ENCODE peak calls at places on chromosomes 3 and 15, in nine cellular contexts. N is RWPE1; G is CD8-positive, alpha-beta memory T cell; K is tibial nerve; A is Panc1; C is colonic mucosa; O is heart left ventricle; T is SK-N-SH; V is tibial artery. J is an unnamed sample.

GRCh38 chr3:124057453-124057852 is 65.5 kb upstream of the ROPN1 start:
- DNase-seq in N (no peak), G (no peak), K (no peak), A (no peak), C (no peak), O (peak), T (no peak), V (peak), J (no peak)

GRCh38 chr3:177279118-177279815 is 82.0 kb upstream of the TBL1XR1 start:
- DNase-seq in N (no peak), G (no peak), K (no peak), A (no peak), C (no peak), O (no peak), T (no peak), V (no peak), J (no peak)

GRCh38 chr3:168707900-168708299 is 612.2 kb upstream of the GOLIM4 start:
- DNase-seq in N (no peak), G (no peak), K (no peak), A (no peak), C (no peak), O (no peak), T (no peak), V (no peak), J (no peak)

GRCh38 chr3:32290619-32291018 is 52.1 kb downstream of the CMTM8 start:
- DNase-seq in N (no peak), G (no peak), K (no peak), A (no peak), C (no peak), O (no peak), T (no peak), V (no peak), J (no peak)

GRCh38 chr3:159987291-159987711 is 1.3 kb upstream of the IL12A start:
- DNase-seq in N (no peak), G (no peak), K (no peak), A (no peak), C (no peak), O (no peak), T (no peak), V (no peak), J (no peak)

GRCh38 chr3:132804498-132804897 is 82.3 kb upstream of the NPHP3 start:
- DNase-seq in N (no peak), G (no peak), K (no peak), A (no peak), C (no peak), O (no peak), T (no peak), V (no peak), J (no peak)

GRCh38 chr3:2268779-2269178 is 170.1 kb downstream of the CNTN4 start:
- DNase-seq in N (no peak), G (no peak), K (no peak), A (no peak), C (no peak), O (no peak), T (peak), V (no peak), J (no peak)

GRCh38 chr3:127192576-127193232 is at the start of gene PRR23E:
- DNase-seq in N (no peak), G (no peak), K (no peak), A (no peak), C (no peak), O (no peak), T (no peak), V (peak), J (no peak)

GRCh38 chr3:35404571-35404970 is 234.8 kb upstream of the ARPP21 start:
- DNase-seq in N (no peak), G (no peak), K (no peak), A (no peak), C (no peak), O (no peak), T (no peak), V (no peak), J (no peak)

GRCh38 chr15:96352594-96353377 is 22.3 kb downstream of the NR2F2 start:
- DNase-seq in N (no peak), G (no peak), K (no peak), A (no peak), C (no peak), O (no peak), T (no peak), V (no peak), J (no peak)

GRCh38 chr3:110069641-110070538 is 732.5 kb upstream of the DPPA4 start:
- DNase-seq in N (no peak), G (no peak), K (no peak), A (no peak), C (no peak), O (no peak), T (no peak), V (no peak), J (no peak)

GRCh38 chr15:39578851-39579486 is 1.9 kb upstream of the THBS1 start:
- DNase-seq in N (no peak), G (no peak), K (no peak), A (no peak), C (no peak), O (no peak), T (no peak), V (no peak), J (no peak)

GRCh38 chr3:8239718-8240698 is 261.6 kb upstream of the LMCD1 start:
- DNase-seq in N (peak), G (peak), K (no peak), A (peak), C (peak), O (no peak), T (peak), V (no peak), J (no peak)

GRCh38 chr3:11452988-11453847 is 181.0 kb downstream of the ATG7 start:
- DNase-seq in N (no peak), G (no peak), K (no peak), A (no peak), C (no peak), O (peak), T (no peak), V (no peak), J (no peak)

GRCh38 chr15:65083262-65083701 is 6.7 kb downstream of the KBTBD13 start:
- DNase-seq in N (no peak), G (no peak), K (no peak), A (no peak), C (no peak), O (no peak), T (no peak), V (peak), J (no peak)

GRCh38 chr3:178131801-178132200 is 404.4 kb upstream of the KCNMB2 start:
- DNase-seq in N (no peak), G (no peak), K (no peak), A (no peak), C (no peak), O (no peak), T (no peak), V (no peak), J (no peak)

DNA sequence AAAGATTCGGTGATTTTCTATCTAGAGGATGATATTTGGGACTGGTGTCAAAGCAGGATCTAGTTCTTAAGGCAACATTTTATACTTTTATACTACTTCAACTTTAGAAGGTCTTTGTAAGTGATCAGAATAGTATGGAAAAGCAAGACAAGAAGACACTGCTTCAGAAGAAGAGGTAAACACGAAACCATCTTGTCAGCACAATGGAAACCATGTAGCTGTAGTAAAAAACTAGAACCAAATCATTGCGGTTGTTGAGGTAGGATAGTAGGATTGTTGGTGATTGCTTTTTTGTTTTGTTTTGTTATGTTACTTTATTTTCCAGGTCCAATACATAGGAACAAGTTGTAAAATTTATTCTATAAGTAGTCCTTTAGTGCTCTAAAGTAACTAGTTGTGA is 40.0 kb downstream of the SEMA6D start:
- DNase-seq in N (no peak), G (no peak), K (no peak), A (no peak), C (no peak), O (no peak), T (no peak), V (no peak), J (no peak)
- H3K27ac ChIP-seq in N (peak), G (no peak), K (no peak), A (no peak), C (no peak), O (no peak), T (no peak), V (no peak), J (no peak)

GRCh38 chr3:100173931-100174330 is 59.6 kb upstream of the FILIP1L start:
- DNase-seq in N (no peak), G (no peak), K (no peak), A (no peak), C (no peak), O (no peak), T (no peak), V (no peak), J (no peak)

GRCh38 chr3:100179692-100180349 is 65.5 kb upstream of the FILIP1L start:
- DNase-seq in N (no peak), G (no peak), K (no peak), A (no peak), C (no peak), O (no peak), T (no peak), V (no peak), J (no peak)

GRCh38 chr3:100171211-100171700 is 57.0 kb upstream of the FILIP1L start:
- DNase-seq in N (no peak), G (no peak), K (no peak), A (no peak), C (no peak), O (no peak), T (no peak), V (no peak), J (no peak)

GRCh38 chr3:100170492-100170891 is 56.2 kb upstream of the FILIP1L start:
- DNase-seq in N (no peak), G (no peak), K (no peak), A (no peak), C (no peak), O (no peak), T (no peak), V (no peak), J (no peak)

DNA sequence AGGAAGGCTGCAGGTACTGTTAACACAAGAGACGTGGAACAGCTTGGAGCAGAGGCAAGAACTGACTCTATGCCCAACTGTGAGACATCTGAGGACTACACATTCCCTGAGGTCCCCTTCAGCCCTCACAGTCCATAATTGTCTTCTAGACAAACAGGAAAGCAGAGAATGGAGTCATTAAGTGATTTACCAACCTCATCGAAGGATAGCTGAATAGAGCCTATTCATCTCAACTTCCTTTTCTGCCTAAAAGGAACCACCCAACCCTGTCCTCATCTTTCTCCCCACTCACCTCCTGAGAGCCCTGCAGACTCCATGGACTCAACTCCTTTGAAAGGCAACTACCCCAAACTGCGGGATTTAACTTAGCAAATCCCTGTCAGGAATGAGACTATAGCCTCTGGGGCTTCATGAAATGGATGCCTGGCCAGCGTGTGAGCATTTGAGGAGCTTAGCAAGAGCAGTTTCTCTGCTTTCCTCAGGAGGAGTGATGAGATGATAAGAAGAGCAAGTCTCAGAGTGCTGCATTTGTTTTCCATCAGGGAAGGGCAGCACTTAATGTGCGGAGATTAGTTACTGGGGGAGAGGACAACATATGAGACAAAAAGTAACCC is 61.4 kb upstream of the FILIP1L start:
- DNase-seq in N (no peak), G (no peak), K (no peak), A (no peak), C (no peak), O (no peak), T (no peak), V (no peak), J (no peak)
- H3K27ac ChIP-seq in N (no peak), G (no peak), K (no peak), A (no peak), C (no peak), O (no peak), T (no peak), V (no peak), J (no peak)

GRCh38 chr3:171001250-171001893 is 25.1 kb downstream of the SLC2A2 start:
- DNase-seq in N (no peak), G (no peak), K (no peak), A (no peak), C (no peak), O (no peak), T (no peak), V (no peak), J (no peak)

GRCh38 chr3:171005648-171006047 is 20.9 kb downstream of the SLC2A2 start:
- DNase-seq in N (no peak), G (no peak), K (no peak), A (no peak), C (no peak), O (no peak), T (no peak), V (no peak), J (no peak)

GRCh38 chr3:171000281-171000680 is 26.2 kb downstream of the SLC2A2 start:
- DNase-seq in N (no peak), G (no peak), K (no peak), A (no peak), C (no peak), O (no peak), T (no peak), V (no peak), J (no peak)

GRCh38 chr3:170999737-171000242 is 26.7 kb downstream of the SLC2A2 start:
- DNase-seq in N (peak), G (no peak), K (no peak), A (peak), C (peak), O (no peak), T (no peak), V (no peak), J (no peak)

DNA sequence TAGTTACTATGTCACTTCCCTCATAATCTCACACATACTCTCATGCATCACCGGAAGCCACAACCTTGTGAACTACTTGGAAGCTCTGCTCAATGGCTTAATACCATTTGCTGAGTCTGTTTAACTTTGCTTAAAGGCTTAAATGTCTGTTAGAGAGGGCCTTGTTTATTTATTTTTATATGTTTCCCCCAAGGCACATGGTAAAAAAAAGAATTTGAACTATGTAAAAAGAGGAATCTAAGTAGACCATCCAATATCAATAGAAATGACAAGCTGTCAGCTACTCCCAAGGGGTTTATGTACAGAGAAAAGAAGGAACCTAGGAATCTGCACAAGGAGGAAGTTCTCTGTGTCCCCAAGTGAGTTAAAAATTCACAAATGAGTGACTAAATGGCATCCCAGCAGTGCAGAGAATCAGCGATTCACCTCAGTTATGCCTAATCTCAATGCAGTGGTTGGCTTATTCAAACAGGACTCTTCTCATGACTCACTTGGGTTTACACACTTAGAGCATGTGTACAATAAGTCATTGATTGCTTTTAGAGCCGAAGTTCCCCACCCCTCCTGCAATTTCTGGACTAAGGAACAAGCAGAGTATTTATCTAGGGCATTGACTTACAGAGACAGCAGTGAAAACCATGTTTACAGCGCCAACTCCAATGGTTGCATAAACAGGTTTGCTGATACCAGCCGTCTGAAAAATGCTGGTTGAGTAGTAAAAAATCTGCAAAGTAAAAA is 24.4 kb downstream of the SLC2A2 start:
- DNase-seq in N (no peak), G (no peak), K (no peak), A (peak), C (peak), O (no peak), T (no peak), V (no peak), J (no peak)
- H3K27ac ChIP-seq in N (no peak), G (no peak), K (no peak), A (no peak), C (peak), O (no peak), T (no peak), V (no peak), J (no peak)

GRCh38 chr15:67019886-67020520 is 45.4 kb upstream of the SMAD3 start:
- DNase-seq in N (no peak), G (no peak), K (no peak), A (no peak), C (no peak), O (no peak), T (no peak), V (no peak), J (no peak)

GRCh38 chr15:67022587-67022986 is 42.8 kb upstream of the SMAD3 start:
- DNase-seq in N (no peak), G (no peak), K (no peak), A (no peak), C (no peak), O (no peak), T (no peak), V (no peak), J (peak)

GRCh38 chr15:67019069-67019468 is 46.3 kb upstream of the SMAD3 start:
- DNase-seq in N (no peak), G (no peak), K (no peak), A (no peak), C (no peak), O (no peak), T (no peak), V (no peak), J (peak)

GRCh38 chr15:67023517-67024321 is 41.7 kb upstream of the SMAD3 start:
- DNase-seq in N (no peak), G (no peak), K (no peak), A (no peak), C (no peak), O (no peak), T (no peak), V (no peak), J (no peak)

DNA sequence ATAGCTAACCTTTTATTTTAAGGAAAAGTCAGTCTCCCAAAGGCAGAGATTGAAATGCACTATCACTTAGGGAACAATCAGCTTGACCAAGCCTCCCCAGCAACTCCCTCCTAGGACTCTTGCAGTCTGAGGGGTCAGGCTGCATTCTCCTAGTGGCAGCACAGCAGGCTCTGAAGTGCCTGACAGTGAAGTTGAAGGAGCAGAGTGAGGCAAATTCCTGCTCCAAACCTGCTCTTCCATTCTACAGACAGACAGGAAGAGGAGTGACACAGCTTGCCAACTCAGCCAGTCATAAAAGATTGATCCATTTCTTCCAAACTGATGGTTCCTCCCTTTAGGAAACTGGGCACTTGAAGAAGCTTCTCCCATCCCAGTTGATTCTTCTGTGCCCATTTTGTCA is 43.9 kb upstream of the SMAD3 start:
- DNase-seq in N (no peak), G (no peak), K (no peak), A (no peak), C (no peak), O (no peak), T (no peak), V (no peak), J (no peak)
- H3K27ac ChIP-seq in N (no peak), G (no peak), K (no peak), A (peak), C (no peak), O (no peak), T (no peak), V (no peak), J (no peak)

J was measured in ascending aorta.